ENCODE peak calls at places on chromosomes 1 and 21, in five cellular contexts. U, K, P, G and S are unnamed samples. For H3K27me3 and H3K4me1, the result is how much of the 10 kb centered on the place peaks cover.

GRCh38 chr1:153404768-153405167 is 11.6 kb upstream of the S100A7A start:
- DNase-seq in U (peak), G (no peak), P (no peak), K (no peak), S (peak)

GRCh38 chr1:98034505-98034904 is 113.7 kb upstream of the DPYD start:
- DNase-seq in G (no peak), K (no peak), U (no peak), P (no peak), S (no peak)

GRCh38 chr1:10617931-10618885 is 143.5 kb downstream of the PEX14 start:
- DNase-seq in P (no peak), G (no peak), U (no peak), K (no peak), S (no peak)

GRCh38 chr1:89708727-89709375 is 75.9 kb downstream of the LRRC8C start:
- DNase-seq in U (no peak), P (no peak), K (no peak), G (no peak), S (no peak)

GRCh38 chr1:25695066-25695990 is 78.7 kb downstream of the MAN1C1 start:
- DNase-seq in U (no peak), K (peak), P (peak), G (peak), S (peak)

GRCh38 chr1:45493116-45493697 is 2.2 kb upstream of the TESK2 start:
- DNase-seq in U (peak), K (peak), P (peak), G (peak), S (peak)

GRCh38 chr1:111517464-111518225 is 14.2 kb upstream of the ADORA3 start:
- DNase-seq in K (no peak), U (peak), P (no peak), G (no peak), S (no peak)

GRCh38 chr1:82152356-82153281 is 351.9 kb downstream of the ADGRL2 start:
- DNase-seq in U (no peak), K (no peak), G (no peak), P (no peak), S (no peak)

GRCh38 chr21:25186278-25186677 is 421.0 kb downstream of the MRPL39 start:
- DNase-seq in K (no peak), G (no peak), P (no peak), U (no peak), S (no peak)

GRCh38 chr1:47507921-47508894 is 70.4 kb downstream of the FOXD2 start:
- DNase-seq in K (peak), U (no peak), G (no peak), P (no peak), S (peak)

GRCh38 chr1:157951219-157951618 is 42.2 kb upstream of the KIRREL1 start:
- DNase-seq in P (no peak), K (no peak), U (no peak), G (no peak), S (no peak)

GRCh38 chr1:240582953-240583352 is 29.0 kb downstream of the GREM2 start:
- DNase-seq in P (no peak), U (no peak), K (no peak), G (no peak), S (no peak)

GRCh38 chr1:1976031-1976430 is 27.6 kb downstream of the CFAP74 start:
- DNase-seq in G (no peak), U (no peak), P (no peak), K (no peak), S (no peak)

GRCh38 chr1:24860841-24861240 is 69.2 kb downstream of the RUNX3 start:
- DNase-seq in G (no peak), P (no peak), K (no peak), U (no peak), S (no peak)

GRCh38 chr1:216200941-216201340 is 222.3 kb downstream of the USH2A start:
- DNase-seq in G (no peak), P (no peak), U (no peak), K (no peak), S (no peak)

GRCh38 chr1:90126834-90127233 is 131.9 kb downstream of the ZNF326 start:
- DNase-seq in G (no peak), K (no peak), U (no peak), P (no peak), S (no peak)

GRCh38 chr1:181184621-181185020 is 96.1 kb downstream of the IER5 start:
- DNase-seq in K (peak), U (no peak), G (no peak), P (no peak), S (peak)

GRCh38 chr1:197130677-197131304 is 15.7 kb downstream of the ASPM start:
- DNase-seq in G (no peak), P (peak), U (no peak), K (no peak), S (no peak)

GRCh38 chr1:244065960-244066388 is 14.9 kb downstream of the ZBTB18 start:
- DNase-seq in U (no peak), G (no peak), P (no peak), K (no peak), S (no peak)

GRCh38 chr1:50369830-50370229 is 53.4 kb downstream of the DMRTA2 start:
- DNase-seq in G (no peak), U (no peak), P (no peak), K (no peak), S (no peak)

GRCh38 chr1:161506336-161507223 is 1.3 kb downstream of the FCGR2A start:
- DNase-seq in P (peak), G (no peak), K (no peak), U (no peak), S (no peak)

GRCh38 chr1:246780264-246780663 is 56.1 kb downstream of the SCCPDH start:
- DNase-seq in P (no peak), G (no peak), U (no peak), K (no peak), S (no peak)

GRCh38 chr1:152458384-152459185 is 44.5 kb upstream of the CRNN start:
- DNase-seq in G (no peak), U (peak), K (peak), P (peak), S (peak)

GRCh38 chr1:151978910-151979309 is 14.7 kb downstream of the S100A10 start:
- DNase-seq in K (no peak), G (no peak), P (no peak), U (no peak), S (no peak)

GRCh38 chr1:151144474-151145157 is 1.8 kb downstream of the SEMA6C start:
- DNase-seq in K (no peak), G (no peak), U (no peak), P (no peak), S (no peak)

GRCh38 chr1:16352842-16353535 is 709 bp upstream of the FBXO42 start:
- DNase-seq in K (no peak), U (peak), P (no peak), G (no peak), S (no peak)

GRCh38 chr1:17683551-17683950 is 71.6 kb upstream of the ACTL8 start:
- DNase-seq in P (no peak), K (no peak), U (no peak), G (no peak), S (no peak)

GRCh38 chr1:23446644-23447310 is 22.2 kb upstream of the TCEA3 start:
- DNase-seq in K (no peak), P (no peak), U (no peak), G (no peak), S (no peak)
- H3K27me3 ChIP-seq in K (under half), P (under half), U (under half), G (under half), S (under half)

DNA sequence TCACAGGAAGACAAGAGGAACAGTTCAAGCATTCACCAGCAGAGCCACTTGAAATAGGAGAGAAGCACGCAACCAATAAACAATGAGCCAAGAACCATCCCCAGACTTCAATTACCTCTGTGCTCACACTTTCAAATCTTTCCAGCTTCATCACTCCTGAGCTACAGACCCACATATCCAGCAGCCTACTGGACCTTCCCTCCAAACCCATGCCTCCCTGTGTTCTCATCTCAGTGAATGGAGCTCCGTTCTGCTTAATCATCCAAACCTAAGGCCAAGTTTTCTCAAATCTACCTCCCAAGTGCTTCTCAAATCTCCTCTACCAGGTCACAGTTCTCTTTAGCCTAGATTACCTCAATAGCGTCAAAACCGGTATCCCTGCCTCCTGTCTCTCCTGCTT is 3.7 kb downstream of the PEF1 start:
- DNase-seq in K (no peak), P (no peak), G (no peak), U (no peak), S (no peak)
- H3K4me3 ChIP-seq in K (no peak), P (no peak), G (no peak), U (no peak), S (no peak)

GRCh38 chr1:41319106-41319755 is 42.0 kb upstream of the FOXO6 start:
- DNase-seq in U (no peak), G (no peak), K (no peak), P (no peak), S (no peak)
- H3K4me1 ChIP-seq in U (under half), G (under half), K (under half), P (under half), S (under half)

DNA sequence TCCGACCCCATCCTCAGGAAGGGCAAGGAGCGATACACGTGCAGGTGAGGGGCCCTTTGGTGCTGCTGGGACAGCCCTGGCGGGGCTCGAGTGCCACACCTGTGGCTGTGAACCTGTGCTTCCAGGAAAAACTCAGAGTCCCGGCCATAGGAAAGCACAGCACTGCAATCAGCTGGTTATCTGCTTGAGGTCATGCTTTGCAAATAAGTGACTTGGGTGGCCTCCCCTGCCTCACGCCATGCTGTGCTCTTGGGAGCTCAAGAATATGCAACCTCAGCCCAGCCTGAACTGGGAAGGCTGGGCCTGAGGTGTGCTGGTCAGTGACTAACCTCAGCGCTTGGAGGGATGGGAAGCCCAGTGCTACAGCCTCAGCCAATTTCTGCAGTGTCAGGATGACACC is 36.5 kb upstream of the ARHGEF16 start:
- DNase-seq in G (no peak), U (no peak), P (no peak), K (no peak), S (no peak)
- H3K27me3 ChIP-seq in G (half or more), U (under half), P (under half), K (under half), S (under half)

DNA sequence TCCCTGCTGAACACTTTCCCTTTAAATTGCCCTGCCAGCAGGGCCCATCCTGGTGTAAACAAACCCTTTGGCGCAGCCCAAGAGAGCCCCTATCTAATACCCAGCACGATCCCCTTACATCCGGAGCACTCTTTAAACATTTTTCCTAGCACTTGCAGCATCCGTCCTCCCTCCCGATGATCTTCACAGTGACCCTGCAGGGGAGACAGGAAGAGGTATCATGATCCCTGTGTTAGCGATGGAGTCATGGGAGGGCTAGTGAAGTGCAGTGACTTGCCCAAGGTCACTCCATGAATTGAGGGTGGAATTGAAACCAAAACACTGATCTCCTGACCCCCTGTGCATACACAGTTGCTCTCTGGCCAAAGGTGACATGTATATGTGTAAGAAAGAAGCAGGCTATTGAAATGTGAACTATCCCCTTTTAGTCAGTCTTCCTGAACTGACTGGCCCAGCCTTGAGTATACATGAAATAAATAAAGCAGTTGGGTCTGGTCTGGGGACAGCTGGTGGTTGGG is 9.8 kb upstream of the KCNQ4 start:
- DNase-seq in U (no peak), G (no peak), P (peak), K (no peak), S (no peak)
- H3K4me3 ChIP-seq in U (no peak), G (no peak), P (no peak), K (no peak), S (no peak)

GRCh38 chr1:12188115-12188514 is 21.3 kb downstream of the TNFRSF1B start:
- DNase-seq in G (no peak), U (no peak), P (no peak), K (no peak), S (no peak)
- H3K4me1 ChIP-seq in G (under half), U (half or more), P (under half), K (under half), S (under half)